ENCODE peak calls at places on chromosomes 5 and 9, in four cellular contexts. U, I, S and J are unnamed samples.

GRCh38 chr9:97938081-97938644 is at the start of gene HEMGN:
- DNase-seq in I (no peak), S (no peak), U (no peak), J (no peak)

GRCh38 chr9:122228906-122229837 is at the start of gene LHX6:
- DNase-seq in S (no peak), I (peak), U (no peak), J (no peak)

GRCh38 chr5:152306386-152306785 is 98.7 kb downstream of the NMUR2 start:
- DNase-seq in S (no peak), I (no peak), U (no peak), J (no peak)

GRCh38 chr5:140295414-140295813 is 7.5 kb downstream of the PFDN1 start:
- DNase-seq in U (peak), S (peak), I (peak), J (peak)

GRCh38 chr9:120965344-120966004 is 38.9 kb upstream of the TRAF1 start:
- DNase-seq in I (peak), U (peak), S (no peak), J (no peak)

GRCh38 chr9:20402273-20402875 is 219.9 kb downstream of the MLLT3 start:
- DNase-seq in I (no peak), U (no peak), S (no peak), J (no peak)

GRCh38 chr5:3201121-3201520 is 394.5 kb upstream of the IRX1 start:
- DNase-seq in I (no peak), S (no peak), U (no peak), J (no peak)

GRCh38 chr5:149277821-149278220 is 6.2 kb downstream of the AFAP1L1 start:
- DNase-seq in U (peak), S (no peak), I (no peak), J (no peak)

GRCh38 chr9:112288029-112288428 is 45.4 kb downstream of the PTBP3 start:
- DNase-seq in I (no peak), U (no peak), S (no peak), J (no peak)